ENCODE peak calls at places on chromosomes 13 and 19, in five cellular contexts. One of them, this sample, is unnamed.

GRCh38 chr13:41960195-41960699 is 662 bp downstream of the VWA8 start:
- DNase-seq in astrocyte of the cerebellum: peak; percentile 5
- DNase-seq in fibroblast of pulmonary artery: peak; percentile 29
- DNase-seq in epithelial cell of esophagus: peak; percentile 62
- DNase-seq in cardiac muscle cell: peak; percentile 41
- DNase-seq in this sample: peak; percentile 35

GRCh38 chr13:95301947-95302386 is 716 bp upstream of the ABCC4 start:
- DNase-seq in astrocyte of the cerebellum: no peak
- DNase-seq in fibroblast of pulmonary artery: peak; percentile 47
- DNase-seq in epithelial cell of esophagus: no peak
- DNase-seq in cardiac muscle cell: peak; percentile 14
- DNase-seq in this sample: no peak

GRCh38 chr13:99376924-99377323 is 69.7 kb upstream of the GPR183 start:
- DNase-seq in astrocyte of the cerebellum: no peak
- DNase-seq in fibroblast of pulmonary artery: no peak
- DNase-seq in epithelial cell of esophagus: no peak
- DNase-seq in cardiac muscle cell: no peak
- DNase-seq in this sample: no peak

GRCh38 chr13:19882231-19882630 is 18.8 kb upstream of the ZMYM5 start:
- DNase-seq in astrocyte of the cerebellum: no peak
- DNase-seq in fibroblast of pulmonary artery: no peak
- DNase-seq in epithelial cell of esophagus: peak; percentile 75
- DNase-seq in cardiac muscle cell: no peak
- DNase-seq in this sample: no peak

GRCh38 chr13:54953786-54954185 is 1925.2 kb downstream of the OLFM4 start:
- DNase-seq in astrocyte of the cerebellum: no peak
- DNase-seq in fibroblast of pulmonary artery: no peak
- DNase-seq in epithelial cell of esophagus: peak; percentile 64
- DNase-seq in cardiac muscle cell: no peak
- DNase-seq in this sample: no peak

GRCh38 chr19:489418-490196 is 6.7 kb upstream of the MADCAM1 start:
- DNase-seq in astrocyte of the cerebellum: no peak
- DNase-seq in fibroblast of pulmonary artery: peak; percentile 31
- DNase-seq in epithelial cell of esophagus: no peak
- DNase-seq in cardiac muscle cell: peak; percentile 42
- DNase-seq in this sample: no peak

GRCh38 chr19:11652056-11652455 is 54.8 kb downstream of the ZNF627 start:
- DNase-seq in astrocyte of the cerebellum: no peak
- DNase-seq in fibroblast of pulmonary artery: no peak
- DNase-seq in epithelial cell of esophagus: no peak
- DNase-seq in cardiac muscle cell: no peak
- DNase-seq in this sample: no peak

GRCh38 chr13:94369862-94370491 is 109.5 kb downstream of the DCT start:
- DNase-seq in astrocyte of the cerebellum: no peak
- DNase-seq in fibroblast of pulmonary artery: peak; percentile 31
- DNase-seq in epithelial cell of esophagus: no peak
- DNase-seq in cardiac muscle cell: peak; percentile 62
- DNase-seq in this sample: no peak

GRCh38 chr19:7632340-7633203 is 947 bp downstream of the PCP2 start:
- DNase-seq in astrocyte of the cerebellum: no peak
- DNase-seq in fibroblast of pulmonary artery: no peak
- DNase-seq in epithelial cell of esophagus: no peak
- DNase-seq in cardiac muscle cell: no peak
- DNase-seq in this sample: no peak

GRCh38 chr19:47447470-47448359 is 24.0 kb downstream of the SLC8A2 start:
- DNase-seq in astrocyte of the cerebellum: no peak
- DNase-seq in fibroblast of pulmonary artery: peak; percentile 49
- DNase-seq in epithelial cell of esophagus: peak; percentile 77
- DNase-seq in cardiac muscle cell: peak; percentile 48
- DNase-seq in this sample: peak; percentile 54

GRCh38 chr13:43309301-43309700 is 285.9 kb downstream of the DNAJC15 start:
- DNase-seq in astrocyte of the cerebellum: no peak
- DNase-seq in fibroblast of pulmonary artery: peak; percentile 29
- DNase-seq in epithelial cell of esophagus: no peak
- DNase-seq in cardiac muscle cell: no peak
- DNase-seq in this sample: peak; percentile 54

GRCh38 chr13:33644607-33645543 is 173.1 kb upstream of the RFC3 start:
- DNase-seq in astrocyte of the cerebellum: no peak
- DNase-seq in fibroblast of pulmonary artery: peak; percentile 48
- DNase-seq in epithelial cell of esophagus: peak; percentile 27
- DNase-seq in cardiac muscle cell: peak; percentile 75
- DNase-seq in this sample: peak; percentile 27

GRCh38 chr13:96984061-96984508 is 10.2 kb downstream of the OXGR1 start:
- DNase-seq in astrocyte of the cerebellum: no peak
- DNase-seq in fibroblast of pulmonary artery: peak; percentile 39
- DNase-seq in epithelial cell of esophagus: peak; percentile 90
- DNase-seq in cardiac muscle cell: peak; percentile 23
- DNase-seq in this sample: peak; percentile 34

GRCh38 chr13:59269476-59269875 is 894.3 kb downstream of the DIAPH3 start:
- DNase-seq in astrocyte of the cerebellum: peak; percentile 90
- DNase-seq in fibroblast of pulmonary artery: peak; percentile 89
- DNase-seq in epithelial cell of esophagus: peak; percentile 19
- DNase-seq in cardiac muscle cell: peak; percentile 77
- DNase-seq in this sample: no peak

GRCh38 chr19:48554385-48555091 is 2.6 kb downstream of the SULT2B1 start:
- DNase-seq in astrocyte of the cerebellum: no peak
- DNase-seq in fibroblast of pulmonary artery: no peak
- DNase-seq in epithelial cell of esophagus: no peak
- DNase-seq in cardiac muscle cell: peak; percentile 36
- DNase-seq in this sample: no peak

DNA sequence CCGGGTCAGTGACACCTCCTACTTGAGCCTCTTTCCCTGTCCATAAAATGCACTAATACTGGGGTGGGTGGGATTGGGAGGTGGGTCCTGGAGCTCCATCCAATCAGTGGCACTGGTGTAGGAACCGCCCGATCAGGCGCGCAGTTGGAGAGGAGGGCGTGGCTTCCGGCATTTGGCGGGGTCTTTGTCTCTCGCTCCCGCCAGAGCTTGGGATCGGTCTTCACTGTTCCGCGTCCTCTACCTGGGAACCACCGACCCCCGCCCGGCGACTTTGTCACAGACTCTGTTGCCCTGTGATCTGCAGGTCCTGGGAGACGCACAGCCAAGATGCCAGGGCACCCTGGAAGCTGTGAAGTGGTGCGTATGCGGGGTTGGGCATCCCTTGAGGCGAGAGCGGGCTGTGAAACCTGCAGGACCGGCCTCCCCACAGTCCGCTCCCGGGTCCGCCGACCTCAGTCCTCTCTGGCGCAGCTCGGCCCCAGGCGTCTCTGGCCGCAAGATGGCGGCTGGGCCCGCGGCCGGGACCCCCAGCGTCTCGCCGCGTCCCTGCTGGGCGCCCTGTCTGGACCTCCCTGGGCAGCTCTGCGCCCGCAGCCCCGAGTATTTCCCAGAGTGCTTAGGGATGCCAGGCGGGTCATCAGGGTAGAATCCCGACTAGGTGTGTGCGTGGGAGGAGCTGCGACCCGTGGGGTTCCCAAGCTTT is 41.6 kb upstream of the ZNF730 start:
- DNase-seq in astrocyte of the cerebellum: peak; percentile 33
- DNase-seq in fibroblast of pulmonary artery: peak; percentile 80
- DNase-seq in epithelial cell of esophagus: peak; percentile 72
- DNase-seq in cardiac muscle cell: peak; percentile 84
- DNase-seq in this sample: peak; percentile 40
- TF ChIP-seq CTCF in astrocyte of the cerebellum: no peak
- TF ChIP-seq CTCF in fibroblast of pulmonary artery: no peak
- TF ChIP-seq CTCF in epithelial cell of esophagus: no peak
- TF ChIP-seq CTCF in cardiac muscle cell: no peak
- TF ChIP-seq CTCF in this sample: no peak

GRCh38 chr13:77323858-77324257 is 3.0 kb downstream of the MYCBP2 start:
- DNase-seq in astrocyte of the cerebellum: no peak
- DNase-seq in fibroblast of pulmonary artery: no peak
- DNase-seq in epithelial cell of esophagus: no peak
- DNase-seq in cardiac muscle cell: no peak
- DNase-seq in this sample: no peak
- H3K4me3 ChIP-seq in astrocyte of the cerebellum: no peak overlapping the region
- H3K4me3 ChIP-seq in fibroblast of pulmonary artery: no peak overlapping the region
- H3K4me3 ChIP-seq in epithelial cell of esophagus: no peak overlapping the region
- H3K4me3 ChIP-seq in cardiac muscle cell: no peak overlapping the region
- H3K4me3 ChIP-seq in this sample: no peak overlapping the region

GRCh38 chr13:112688560-112689497 is 1.0 kb upstream of the ATP11A start:
- DNase-seq in astrocyte of the cerebellum: no peak
- DNase-seq in fibroblast of pulmonary artery: peak; percentile 6
- DNase-seq in epithelial cell of esophagus: no peak
- DNase-seq in cardiac muscle cell: no peak
- DNase-seq in this sample: no peak
- TF ChIP-seq CTCF in astrocyte of the cerebellum: no peak
- TF ChIP-seq CTCF in fibroblast of pulmonary artery: no peak
- TF ChIP-seq CTCF in epithelial cell of esophagus: no peak
- TF ChIP-seq CTCF in cardiac muscle cell: no peak
- TF ChIP-seq CTCF in this sample: no peak

GRCh38 chr13:27034678-27035111 is 136.9 kb downstream of the USP12 start:
- DNase-seq in astrocyte of the cerebellum: no peak
- DNase-seq in fibroblast of pulmonary artery: no peak
- DNase-seq in epithelial cell of esophagus: no peak
- DNase-seq in cardiac muscle cell: peak; percentile 25
- DNase-seq in this sample: peak; percentile 20
- H3K4me3 ChIP-seq in astrocyte of the cerebellum: no peak overlapping the region
- H3K4me3 ChIP-seq in fibroblast of pulmonary artery: no peak overlapping the region
- H3K4me3 ChIP-seq in epithelial cell of esophagus: no peak overlapping the region
- H3K4me3 ChIP-seq in cardiac muscle cell: peak overlapping the region; percentile 13
- H3K4me3 ChIP-seq in this sample: peak overlapping the region; percentile 20

GRCh38 chr19:15810335-15810734 is 5.1 kb downstream of the OR10H1 start:
- DNase-seq in astrocyte of the cerebellum: no peak
- DNase-seq in fibroblast of pulmonary artery: no peak
- DNase-seq in epithelial cell of esophagus: no peak
- DNase-seq in cardiac muscle cell: peak; percentile 0
- DNase-seq in this sample: no peak
- TF ChIP-seq CTCF in astrocyte of the cerebellum: no peak
- TF ChIP-seq CTCF in fibroblast of pulmonary artery: no peak
- TF ChIP-seq CTCF in epithelial cell of esophagus: peak; percentile 35
- TF ChIP-seq CTCF in cardiac muscle cell: no peak
- TF ChIP-seq CTCF in this sample: no peak

GRCh38 chr13:26257049-26257448 is 3.1 kb downstream of the CDK8 start:
- DNase-seq in astrocyte of the cerebellum: no peak
- DNase-seq in fibroblast of pulmonary artery: no peak
- DNase-seq in epithelial cell of esophagus: no peak
- DNase-seq in cardiac muscle cell: no peak
- DNase-seq in this sample: no peak
- H3K4me3 ChIP-seq in astrocyte of the cerebellum: no peak overlapping the region
- H3K4me3 ChIP-seq in fibroblast of pulmonary artery: no peak overlapping the region
- H3K4me3 ChIP-seq in epithelial cell of esophagus: no peak overlapping the region
- H3K4me3 ChIP-seq in cardiac muscle cell: peak overlapping the region; percentile 95
- H3K4me3 ChIP-seq in this sample: no peak overlapping the region

GRCh38 chr19:3360494-3361383 is 5.6 kb upstream of the NFIC start:
- DNase-seq in astrocyte of the cerebellum: no peak
- DNase-seq in fibroblast of pulmonary artery: no peak
- DNase-seq in epithelial cell of esophagus: peak; percentile 54
- DNase-seq in cardiac muscle cell: peak; percentile 39
- DNase-seq in this sample: no peak
- TF ChIP-seq CTCF in astrocyte of the cerebellum: no peak
- TF ChIP-seq CTCF in fibroblast of pulmonary artery: no peak
- TF ChIP-seq CTCF in epithelial cell of esophagus: no peak
- TF ChIP-seq CTCF in cardiac muscle cell: peak; percentile 2
- TF ChIP-seq CTCF in this sample: peak; percentile 14

GRCh38 chr19:41914906-41915247 is 13.4 kb downstream of the ERFL start:
- DNase-seq in astrocyte of the cerebellum: no peak
- DNase-seq in fibroblast of pulmonary artery: no peak
- DNase-seq in epithelial cell of esophagus: no peak
- DNase-seq in cardiac muscle cell: no peak
- DNase-seq in this sample: no peak
- H3K4me3 ChIP-seq in astrocyte of the cerebellum: no peak overlapping the region
- H3K4me3 ChIP-seq in fibroblast of pulmonary artery: no peak overlapping the region
- H3K4me3 ChIP-seq in epithelial cell of esophagus: no peak overlapping the region
- H3K4me3 ChIP-seq in cardiac muscle cell: no peak overlapping the region
- H3K4me3 ChIP-seq in this sample: no peak overlapping the region

DNA sequence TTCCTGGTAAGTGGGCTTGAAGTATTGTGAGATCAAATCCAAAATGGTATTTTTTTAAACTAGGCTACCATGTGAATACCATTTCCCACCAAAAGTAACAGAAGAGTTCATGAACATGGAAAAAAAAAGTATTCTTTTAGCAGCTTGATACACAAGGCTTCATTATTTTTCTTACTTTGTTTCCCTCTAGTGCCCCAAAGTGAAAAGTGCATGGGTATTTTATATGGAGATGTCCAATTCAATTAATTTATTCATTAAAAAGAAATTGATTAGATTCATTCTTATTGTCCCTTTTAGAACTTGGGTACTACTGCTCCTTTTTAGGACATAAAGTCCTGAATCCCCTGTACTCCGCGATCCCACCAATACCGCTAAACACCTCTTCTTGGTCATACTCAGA is 28.6 kb upstream of the SCEL start:
- DNase-seq in astrocyte of the cerebellum: no peak
- DNase-seq in fibroblast of pulmonary artery: no peak
- DNase-seq in epithelial cell of esophagus: no peak
- DNase-seq in cardiac muscle cell: no peak
- DNase-seq in this sample: peak; percentile 28
- TF ChIP-seq CTCF in astrocyte of the cerebellum: no peak
- TF ChIP-seq CTCF in fibroblast of pulmonary artery: peak; percentile 3
- TF ChIP-seq CTCF in epithelial cell of esophagus: peak; percentile 16
- TF ChIP-seq CTCF in cardiac muscle cell: no peak
- TF ChIP-seq CTCF in this sample: no peak

This sample was measured in foreskin fibroblast.